ENCODE peak calls at places on chromosomes 4 and X, in seven cellular contexts. One of them, this sample, is unnamed.

GRCh38 chr4:72951147-72951546 is 118.4 kb downstream of the COX18 start:
- DNase-seq in PC-3: peak
- DNase-seq in hepatocyte: no peak
- DNase-seq in HCT116: no peak
- DNase-seq in MM.1S: no peak
- DNase-seq in SK-N-SH: no peak
- DNase-seq in OCI-LY7: no peak
- DNase-seq in this sample: peak

GRCh38 chr4:36394352-36394903 is 113.0 kb downstream of the DTHD1 start:
- DNase-seq in hepatocyte: no peak
- DNase-seq in SK-N-SH: no peak
- DNase-seq in MM.1S: peak
- DNase-seq in PC-3: peak
- DNase-seq in OCI-LY7: no peak
- DNase-seq in HCT116: peak
- DNase-seq in this sample: no peak

GRCh38 chrX:72019487-72019886 is 108.8 kb downstream of the NHSL2 start:
- DNase-seq in SK-N-SH: no peak
- DNase-seq in MM.1S: no peak
- DNase-seq in PC-3: no peak
- DNase-seq in HCT116: no peak
- DNase-seq in hepatocyte: no peak
- DNase-seq in OCI-LY7: no peak
- DNase-seq in this sample: no peak

GRCh38 chrX:142040906-142041305 is 137.2 kb downstream of the MAGEC1 start:
- DNase-seq in PC-3: no peak
- DNase-seq in HCT116: no peak
- DNase-seq in hepatocyte: no peak
- DNase-seq in MM.1S: no peak
- DNase-seq in OCI-LY7: no peak
- DNase-seq in SK-N-SH: no peak
- DNase-seq in this sample: no peak

GRCh38 chr4:151418856-151419255 is 9.9 kb downstream of the FHIP1A start:
- DNase-seq in MM.1S: no peak
- DNase-seq in OCI-LY7: no peak
- DNase-seq in PC-3: no peak
- DNase-seq in HCT116: no peak
- DNase-seq in SK-N-SH: no peak
- DNase-seq in hepatocyte: no peak
- DNase-seq in this sample: no peak

GRCh38 chrX:45628041-45628440 is 427.4 kb upstream of the DIPK2B start:
- DNase-seq in SK-N-SH: no peak
- DNase-seq in HCT116: no peak
- DNase-seq in MM.1S: no peak
- DNase-seq in OCI-LY7: no peak
- DNase-seq in PC-3: peak
- DNase-seq in hepatocyte: no peak
- DNase-seq in this sample: no peak

GRCh38 chrX:133085785-133086184 is 11.1 kb downstream of the USP26 start:
- DNase-seq in SK-N-SH: no peak
- DNase-seq in OCI-LY7: no peak
- DNase-seq in MM.1S: no peak
- DNase-seq in HCT116: no peak
- DNase-seq in hepatocyte: no peak
- DNase-seq in PC-3: peak
- DNase-seq in this sample: no peak

GRCh38 chrX:48648299-48648698 is 35.3 kb upstream of the WAS start:
- DNase-seq in SK-N-SH: peak
- DNase-seq in HCT116: no peak
- DNase-seq in MM.1S: peak
- DNase-seq in hepatocyte: peak
- DNase-seq in OCI-LY7: peak
- DNase-seq in PC-3: peak
- DNase-seq in this sample: peak

GRCh38 chrX:24619647-24620046 is 27.5 kb downstream of the PCYT1B start:
- DNase-seq in SK-N-SH: peak
- DNase-seq in hepatocyte: peak
- DNase-seq in OCI-LY7: no peak
- DNase-seq in PC-3: peak
- DNase-seq in HCT116: no peak
- DNase-seq in MM.1S: no peak
- DNase-seq in this sample: no peak

GRCh38 chrX:129230850-129231512 is 292.3 kb downstream of the SMARCA1 start:
- DNase-seq in SK-N-SH: no peak
- DNase-seq in OCI-LY7: no peak
- DNase-seq in PC-3: no peak
- DNase-seq in MM.1S: no peak
- DNase-seq in hepatocyte: no peak
- DNase-seq in HCT116: no peak
- DNase-seq in this sample: no peak

GRCh38 chr4:74328501-74328900 is 20.2 kb downstream of the EPGN start:
- DNase-seq in MM.1S: no peak
- DNase-seq in HCT116: no peak
- DNase-seq in OCI-LY7: no peak
- DNase-seq in hepatocyte: no peak
- DNase-seq in SK-N-SH: no peak
- DNase-seq in PC-3: no peak
- DNase-seq in this sample: no peak

GRCh38 chrX:86192827-86193226 is 44.6 kb downstream of the DACH2 start:
- DNase-seq in PC-3: no peak
- DNase-seq in hepatocyte: no peak
- DNase-seq in OCI-LY7: no peak
- DNase-seq in SK-N-SH: no peak
- DNase-seq in HCT116: no peak
- DNase-seq in MM.1S: no peak
- DNase-seq in this sample: no peak

GRCh38 chrX:35340451-35340850 is 397.9 kb downstream of the FAM47B start:
- DNase-seq in SK-N-SH: no peak
- DNase-seq in HCT116: no peak
- DNase-seq in MM.1S: no peak
- DNase-seq in OCI-LY7: no peak
- DNase-seq in hepatocyte: no peak
- DNase-seq in PC-3: peak
- DNase-seq in this sample: no peak

GRCh38 chr4:145881991-145882390 is 56.6 kb downstream of the ZNF827 start:
- DNase-seq in HCT116: no peak
- DNase-seq in hepatocyte: peak
- DNase-seq in SK-N-SH: no peak
- DNase-seq in PC-3: no peak
- DNase-seq in MM.1S: peak
- DNase-seq in OCI-LY7: peak
- DNase-seq in this sample: no peak

GRCh38 chr4:41140410-41140809 is 73.9 kb downstream of the APBB2 start:
- DNase-seq in PC-3: no peak
- DNase-seq in HCT116: no peak
- DNase-seq in SK-N-SH: no peak
- DNase-seq in MM.1S: no peak
- DNase-seq in hepatocyte: no peak
- DNase-seq in OCI-LY7: no peak
- DNase-seq in this sample: peak

GRCh38 chr4:122119739-122120138 is 32.4 kb upstream of the BLTP1 start:
- DNase-seq in PC-3: no peak
- DNase-seq in HCT116: no peak
- DNase-seq in hepatocyte: no peak
- DNase-seq in MM.1S: no peak
- DNase-seq in OCI-LY7: no peak
- DNase-seq in SK-N-SH: no peak
- DNase-seq in this sample: no peak

GRCh38 chr4:106851686-106852085 is 184.4 kb downstream of the DKK2 start:
- DNase-seq in OCI-LY7: no peak
- DNase-seq in SK-N-SH: no peak
- DNase-seq in HCT116: no peak
- DNase-seq in PC-3: no peak
- DNase-seq in hepatocyte: no peak
- DNase-seq in MM.1S: no peak
- DNase-seq in this sample: no peak

GRCh38 chrX:110462957-110463356 is 104.3 kb downstream of the RTL9 start:
- DNase-seq in MM.1S: no peak
- DNase-seq in hepatocyte: no peak
- DNase-seq in OCI-LY7: no peak
- DNase-seq in SK-N-SH: no peak
- DNase-seq in PC-3: no peak
- DNase-seq in HCT116: no peak
- DNase-seq in this sample: no peak

GRCh38 chrX:70452143-70452733 is 7.6 kb downstream of the DLG3 start:
- DNase-seq in PC-3: peak
- DNase-seq in SK-N-SH: peak
- DNase-seq in OCI-LY7: peak
- DNase-seq in HCT116: peak
- DNase-seq in MM.1S: peak
- DNase-seq in hepatocyte: peak
- DNase-seq in this sample: peak

GRCh38 chrX:70453024-70453618 is 8.5 kb downstream of the DLG3 start:
- DNase-seq in MM.1S: no peak
- DNase-seq in hepatocyte: no peak
- DNase-seq in OCI-LY7: no peak
- DNase-seq in HCT116: no peak
- DNase-seq in SK-N-SH: no peak
- DNase-seq in PC-3: no peak
- DNase-seq in this sample: no peak

GRCh38 chrX:70456256-70456655 is 11.6 kb downstream of the DLG3 start:
- DNase-seq in OCI-LY7: no peak
- DNase-seq in HCT116: no peak
- DNase-seq in SK-N-SH: no peak
- DNase-seq in PC-3: no peak
- DNase-seq in MM.1S: no peak
- DNase-seq in hepatocyte: no peak
- DNase-seq in this sample: no peak

GRCh38 chrX:70455366-70456202 is 10.9 kb downstream of the DLG3 start:
- DNase-seq in PC-3: peak
- DNase-seq in SK-N-SH: peak
- DNase-seq in HCT116: no peak
- DNase-seq in MM.1S: no peak
- DNase-seq in OCI-LY7: no peak
- DNase-seq in hepatocyte: peak
- DNase-seq in this sample: peak

GRCh38 chrX:70454441-70455365 is 10.1 kb downstream of the DLG3 start:
- DNase-seq in SK-N-SH: peak
- DNase-seq in OCI-LY7: peak
- DNase-seq in MM.1S: peak
- DNase-seq in HCT116: peak
- DNase-seq in hepatocyte: peak
- DNase-seq in PC-3: peak
- DNase-seq in this sample: peak
- TF ChIP-seq CTCF in SK-N-SH: peak
- TF ChIP-seq CTCF in OCI-LY7: peak
- TF ChIP-seq CTCF in MM.1S: peak
- TF ChIP-seq CTCF in HCT116: no peak
- TF ChIP-seq CTCF in hepatocyte: peak
- TF ChIP-seq CTCF in PC-3: peak
- TF ChIP-seq CTCF in this sample: peak

GRCh38 chr4:8083086-8083825 is 75.4 kb downstream of the ABLIM2 start:
- DNase-seq in MM.1S: no peak
- DNase-seq in SK-N-SH: no peak
- DNase-seq in hepatocyte: no peak
- DNase-seq in PC-3: no peak
- DNase-seq in OCI-LY7: no peak
- DNase-seq in HCT116: no peak
- DNase-seq in this sample: no peak

GRCh38 chr4:8081621-8082516 is 76.7 kb downstream of the ABLIM2 start:
- DNase-seq in OCI-LY7: no peak
- DNase-seq in HCT116: no peak
- DNase-seq in PC-3: no peak
- DNase-seq in hepatocyte: no peak
- DNase-seq in SK-N-SH: no peak
- DNase-seq in MM.1S: no peak
- DNase-seq in this sample: no peak

GRCh38 chr4:8081171-8081570 is 77.4 kb downstream of the ABLIM2 start:
- DNase-seq in PC-3: no peak
- DNase-seq in SK-N-SH: no peak
- DNase-seq in OCI-LY7: no peak
- DNase-seq in HCT116: no peak
- DNase-seq in hepatocyte: no peak
- DNase-seq in MM.1S: no peak
- DNase-seq in this sample: no peak

GRCh38 chr4:8084031-8084660 is 74.5 kb downstream of the ABLIM2 start:
- DNase-seq in SK-N-SH: no peak
- DNase-seq in PC-3: no peak
- DNase-seq in MM.1S: no peak
- DNase-seq in hepatocyte: no peak
- DNase-seq in HCT116: no peak
- DNase-seq in OCI-LY7: no peak
- DNase-seq in this sample: no peak

GRCh38 chr4:8082517-8083055 is 76.0 kb downstream of the ABLIM2 start:
- DNase-seq in HCT116: no peak
- DNase-seq in OCI-LY7: no peak
- DNase-seq in hepatocyte: no peak
- DNase-seq in MM.1S: no peak
- DNase-seq in PC-3: no peak
- DNase-seq in SK-N-SH: no peak
- DNase-seq in this sample: no peak
- TF ChIP-seq EZH2phosphoT487 in HCT116: no peak
- TF ChIP-seq EZH2phosphoT487 in OCI-LY7: no peak
- TF ChIP-seq EZH2phosphoT487 in hepatocyte: no peak
- TF ChIP-seq EZH2phosphoT487 in MM.1S: no peak
- TF ChIP-seq EZH2phosphoT487 in PC-3: no peak
- TF ChIP-seq EZH2phosphoT487 in SK-N-SH: no peak
- TF ChIP-seq EZH2phosphoT487 in this sample: no peak

GRCh38 chrX:123140904-123141303 is 43.2 kb upstream of the GRIA3 start:
- DNase-seq in OCI-LY7: no peak
- DNase-seq in hepatocyte: no peak
- DNase-seq in HCT116: no peak
- DNase-seq in MM.1S: no peak
- DNase-seq in PC-3: no peak
- DNase-seq in SK-N-SH: no peak
- DNase-seq in this sample: no peak
- H3K4me2 ChIP-seq in OCI-LY7: no peak
- H3K4me2 ChIP-seq in hepatocyte: no peak
- H3K4me2 ChIP-seq in HCT116: no peak
- H3K4me2 ChIP-seq in MM.1S: no peak
- H3K4me2 ChIP-seq in PC-3: no peak
- H3K4me2 ChIP-seq in SK-N-SH: no peak
- H3K4me2 ChIP-seq in this sample: no peak

GRCh38 chr4:109319684-109320083 is 17.2 kb upstream of the COL25A1 start:
- DNase-seq in OCI-LY7: no peak
- DNase-seq in PC-3: no peak
- DNase-seq in SK-N-SH: no peak
- DNase-seq in hepatocyte: no peak
- DNase-seq in MM.1S: no peak
- DNase-seq in HCT116: no peak
- DNase-seq in this sample: no peak

GRCh38 chr4:109315341-109315740 is 12.9 kb upstream of the COL25A1 start:
- DNase-seq in MM.1S: no peak
- DNase-seq in SK-N-SH: no peak
- DNase-seq in PC-3: no peak
- DNase-seq in OCI-LY7: no peak
- DNase-seq in hepatocyte: no peak
- DNase-seq in HCT116: no peak
- DNase-seq in this sample: no peak

GRCh38 chr4:109313168-109314133 is 11.0 kb upstream of the COL25A1 start:
- DNase-seq in MM.1S: no peak
- DNase-seq in PC-3: no peak
- DNase-seq in SK-N-SH: no peak
- DNase-seq in OCI-LY7: no peak
- DNase-seq in HCT116: no peak
- DNase-seq in hepatocyte: no peak
- DNase-seq in this sample: peak

GRCh38 chr4:109319156-109319555 is 16.7 kb upstream of the COL25A1 start:
- DNase-seq in HCT116: no peak
- DNase-seq in PC-3: no peak
- DNase-seq in SK-N-SH: no peak
- DNase-seq in MM.1S: no peak
- DNase-seq in OCI-LY7: no peak
- DNase-seq in hepatocyte: no peak
- DNase-seq in this sample: no peak

GRCh38 chr4:109315818-109316217 is 13.4 kb upstream of the COL25A1 start:
- DNase-seq in SK-N-SH: no peak
- DNase-seq in PC-3: no peak
- DNase-seq in MM.1S: no peak
- DNase-seq in OCI-LY7: no peak
- DNase-seq in HCT116: no peak
- DNase-seq in hepatocyte: no peak
- DNase-seq in this sample: no peak
- TF ChIP-seq CTCF in SK-N-SH: peak
- TF ChIP-seq CTCF in PC-3: peak
- TF ChIP-seq CTCF in MM.1S: no peak
- TF ChIP-seq CTCF in OCI-LY7: peak
- TF ChIP-seq CTCF in HCT116: no peak
- TF ChIP-seq CTCF in hepatocyte: no peak
- TF ChIP-seq CTCF in this sample: no peak

This sample was measured in neural progenitor cell.